ENCODE peak calls at places on chromosome 4, in four cellular contexts. S is aorta, T is left ventricle myocardium inferior, I is osteoblast. M is an unnamed sample.

GRCh38 chr4:125115941-125116340 is 198.8 kb upstream of the FAT4 start:
- DNase-seq in T (no peak), S (no peak), I (no peak), M (no peak)

GRCh38 chr4:88792821-88793220 is 95.2 kb upstream of the NAP1L5 start:
- DNase-seq in I (no peak), T (no peak), S (no peak), M (no peak)

GRCh38 chr4:188735082-188735481 is 595.8 kb downstream of the TRIML1 start:
- DNase-seq in I (no peak), T (no peak), S (no peak), M (no peak)

GRCh38 chr4:84750260-84750955 is 167.5 kb downstream of the CDS1 start:
- DNase-seq in S (no peak), T (no peak), I (no peak), M (no peak)

GRCh38 chr4:156779774-156780173 is 191.8 kb downstream of the PDGFC start:
- DNase-seq in T (no peak), I (peak; percentile 58), S (no peak), M (no peak)

GRCh38 chr4:165828928-165829327 is 44.1 kb upstream of the TLL1 start:
- DNase-seq in S (no peak), I (no peak), T (no peak), M (no peak)

GRCh38 chr4:128812360-128812958 is 3.0 kb downstream of the JADE1 start:
- DNase-seq in S (no peak), I (peak; percentile 93), T (no peak), M (peak; percentile 29)

GRCh38 chr4:175947117-175947722 is 118.4 kb upstream of the WDR17 start:
- DNase-seq in I (no peak), S (no peak), T (no peak), M (peak; percentile 34)

GRCh38 chr4:78951862-78952472 is 12.7 kb upstream of the PAQR3 start:
- DNase-seq in S (no peak), I (no peak), T (no peak), M (no peak)

GRCh38 chr4:39469429-39470077 is 10.7 kb downstream of the LIAS start:
- DNase-seq in S (no peak), I (peak; percentile 90), T (no peak), M (no peak)

GRCh38 chr4:52051213-52051614 is at the start of gene SPATA18:
- DNase-seq in T (peak; percentile 31), S (peak; percentile 81), I (peak; percentile 89), M (no peak)

GRCh38 chr4:17869327-17869726 is 58.5 kb downstream of the NCAPG start:
- DNase-seq in T (no peak), I (no peak), S (no peak), M (no peak)

GRCh38 chr4:140861359-140862181 is 105.4 kb upstream of the TBC1D9 start:
- DNase-seq in I (peak; percentile 68), S (no peak), T (no peak), M (peak; percentile 95)

GRCh38 chr4:110107868-110108267 is 90.5 kb downstream of the ELOVL6 start:
- DNase-seq in I (no peak), T (no peak), S (no peak), M (no peak)

GRCh38 chr4:181701911-181702310 is 541.3 kb upstream of the TENM3 start:
- DNase-seq in I (no peak), S (no peak), T (no peak), M (no peak)

GRCh38 chr4:38190717-38191178 is 230.6 kb downstream of the PTTG2 start:
- DNase-seq in I (peak; percentile 90), T (peak; percentile 47), S (peak; percentile 88), M (no peak)

GRCh38 chr4:150158041-150158440 is 79.8 kb downstream of the DCLK2 start:
- DNase-seq in T (no peak), I (no peak), S (no peak), M (no peak)

GRCh38 chr4:45345551-45345950 is 619.2 kb upstream of the GNPDA2 start:
- DNase-seq in S (no peak), T (no peak), I (no peak), M (no peak)

GRCh38 chr4:121875663-121876062 is 5.4 kb upstream of the BBS7 start:
- DNase-seq in S (no peak), I (peak; percentile 17), T (no peak), M (no peak)

GRCh38 chr4:89469930-89470375 is 162.4 kb upstream of the GPRIN3 start:
- DNase-seq in I (no peak), S (no peak), T (no peak), M (no peak)

GRCh38 chr4:182369211-182369610 is 126.0 kb downstream of the TENM3 start:
- DNase-seq in S (no peak), T (no peak), I (no peak), M (no peak)

GRCh38 chr4:86178216-86178615 is 181.6 kb downstream of the MAPK10 start:
- DNase-seq in I (no peak), S (no peak), T (no peak), M (no peak)

GRCh38 chr4:955161-955921 is 18.0 kb downstream of the DGKQ start:
- DNase-seq in I (peak; percentile 61), S (peak; percentile 62), T (no peak), M (no peak)

GRCh38 chr4:102217775-102218174 is 127.5 kb downstream of the SLC39A8 start:
- DNase-seq in I (no peak), T (no peak), S (no peak), M (no peak)

GRCh38 chr4:155639674-155640529 is 26.7 kb upstream of the GUCY1A1 start:
- DNase-seq in S (no peak), T (no peak), I (peak; percentile 49), M (no peak)

GRCh38 chr4:137532869-137533236 is 559 bp upstream of the PCDH18 start:
- DNase-seq in S (no peak), I (no peak), T (no peak), M (no peak)

GRCh38 chr4:86630629-86631028 is 36.5 kb downstream of the PTPN13 start:
- DNase-seq in I (no peak), T (no peak), S (no peak), M (no peak)

GRCh38 chr4:66568431-66568830 is 898.1 kb upstream of the EPHA5 start:
- DNase-seq in S (no peak), I (no peak), T (no peak), M (no peak)

GRCh38 chr4:82782626-82783025 is 16.0 kb downstream of the SCD5 start:
- DNase-seq in T (no peak), I (no peak), S (no peak), M (no peak)

GRCh38 chr4:114807759-114808404 is 209.3 kb downstream of the UGT8 start:
- DNase-seq in T (no peak), S (no peak), I (no peak), M (no peak)

GRCh38 chr4:1022739-1023066 is 11.3 kb downstream of the FGFRL1 start:
- DNase-seq in I (no peak), S (no peak), T (no peak), M (no peak)

GRCh38 chr4:164508836-164509235 is 245.1 kb upstream of the SMIM31 start:
- DNase-seq in S (no peak), T (no peak), I (no peak), M (no peak)

GRCh38 chr4:83552085-83552484 is 16.2 kb downstream of the GPAT3 start:
- DNase-seq in S (no peak), T (no peak), I (no peak), M (no peak)

GRCh38 chr4:171759274-171759673 is 53.9 kb upstream of the GALNTL6 start:
- DNase-seq in I (no peak), S (no peak), T (no peak), M (no peak)

GRCh38 chr4:150867148-150867547 is 147.9 kb downstream of the LRBA start:
- DNase-seq in T (no peak), I (peak; percentile 85), S (no peak), M (peak; percentile 77)

GRCh38 chr4:15729910-15730533 is 27.2 kb downstream of the BST1 start:
- DNase-seq in I (peak; percentile 82), T (no peak), S (no peak), M (no peak)

DNA sequence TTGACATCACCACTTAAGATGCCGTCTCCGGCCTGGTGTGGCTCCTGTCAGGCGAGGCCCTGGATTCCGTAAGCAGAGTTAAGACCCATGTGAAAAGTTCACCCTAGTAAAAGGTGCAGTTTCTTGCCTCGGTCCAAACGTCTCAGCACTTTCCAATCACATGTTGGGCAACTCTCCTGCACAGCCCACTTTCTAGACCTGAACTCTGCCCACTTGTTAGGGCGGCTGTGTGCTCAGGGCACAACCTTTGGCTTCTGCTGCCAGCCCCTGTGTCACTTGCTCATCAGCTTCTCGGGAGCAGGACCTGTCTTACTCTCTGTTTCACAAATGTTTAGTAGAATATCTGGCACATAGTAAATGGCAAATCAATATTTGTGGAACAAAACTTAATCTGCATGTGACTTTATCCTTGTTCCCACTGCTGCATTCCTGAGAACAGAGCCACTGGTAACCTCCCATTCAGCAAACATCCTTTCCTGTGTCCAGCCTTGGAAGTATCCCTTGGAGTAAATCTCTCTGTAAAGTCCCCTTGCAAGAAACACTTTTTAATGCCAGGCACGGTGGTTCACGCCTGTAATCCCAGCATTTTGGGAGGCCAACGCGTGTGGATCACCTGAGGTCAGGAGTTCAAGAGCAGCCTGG is 38.7 kb upstream of the SH3RF1 start:
- DNase-seq in S (no peak), I (no peak), T (no peak), M (no peak)
- H3K4me1 ChIP-seq in S (no peaks in the 10 kb centered on the region), I (peaks cover 2% of the 10 kb centered on the region), T (peaks cover 18% of the 10 kb centered on the region), M (no peaks in the 10 kb centered on the region)

GRCh38 chr4:54904953-54905352 is 220.4 kb downstream of the KDR start:
- DNase-seq in T (no peak), I (no peak), S (no peak), M (no peak)
- H3K4me1 ChIP-seq in T (no peaks in the 10 kb centered on the region), I (no peaks in the 10 kb centered on the region), S (peaks cover 3% of the 10 kb centered on the region), M (no peaks in the 10 kb centered on the region)

GRCh38 chr4:152104846-152105462 is 344.1 kb upstream of the GATB start:
- DNase-seq in S (no peak), T (no peak), I (no peak), M (no peak)
- H3K4me1 ChIP-seq in S (peaks cover 5% of the 10 kb centered on the region), T (peaks cover 75% of the 10 kb centered on the region), I (peaks cover 19% of the 10 kb centered on the region), M (peaks cover 15% of the 10 kb centered on the region)

GRCh38 chr4:158015241-158015640 is 157.6 kb downstream of the GASK1B start:
- DNase-seq in T (no peak), S (no peak), I (peak; percentile 73), M (no peak)
- H3K4me1 ChIP-seq in T (peaks cover 23% of the 10 kb centered on the region), S (no peaks in the 10 kb centered on the region), I (peaks cover 44% of the 10 kb centered on the region), M (peaks cover 2% of the 10 kb centered on the region)

GRCh38 chr4:159051245-159052071 is 51.4 kb upstream of the RAPGEF2 start:
- DNase-seq in I (no peak), S (no peak), T (no peak), M (no peak)
- H3K4me1 ChIP-seq in I (peaks cover 12% of the 10 kb centered on the region), S (no peaks in the 10 kb centered on the region), T (peaks cover 11% of the 10 kb centered on the region), M (no peaks in the 10 kb centered on the region)

GRCh38 chr4:68724922-68725321 is 54.5 kb upstream of the UGT2B15 start:
- DNase-seq in I (peak; percentile 5), T (no peak), S (no peak), M (no peak)
- H3K4me1 ChIP-seq in I (no peaks in the 10 kb centered on the region), T (no peaks in the 10 kb centered on the region), S (no peaks in the 10 kb centered on the region), M (no peaks in the 10 kb centered on the region)

GRCh38 chr4:143389543-143390195 is 53.0 kb downstream of the GAB1 start:
- DNase-seq in S (no peak), I (no peak), T (no peak), M (no peak)
- H3K4me1 ChIP-seq in S (peaks cover 7% of the 10 kb centered on the region), I (peaks cover 23% of the 10 kb centered on the region), T (peaks cover 97% of the 10 kb centered on the region), M (peaks cover 80% of the 10 kb centered on the region)

M was measured in tibial nerve.